ENCODE peak calls at places on chromosomes 11 and 22, in eight cellular contexts. F is CD4-positive, CD25-positive, alpha-beta regulatory T cell; T is IMR-90; P is psoas muscle; N is OCI-LY7; S is fibroblast of lung; L is adrenal gland; J is dorsolateral prefrontal cortex. A is an unnamed sample.

GRCh38 chr11:65183201-65183891 is 1.6 kb downstream of the CAPN1 start:
- DNase-seq in F (no peak), T (no peak), P (no peak), N (no peak), S (no peak), L (no peak), J (no peak), A (no peak)

GRCh38 chr11:47004595-47005033 is 68.1 kb downstream of the CSTPP1 start:
- DNase-seq in F (no peak), T (peak; percentile 98), P (peak; percentile 71), N (peak; percentile 67), S (peak; percentile 97), L (peak; percentile 88), J (peak; percentile 63), A (peak; percentile 85)

GRCh38 chr11:120562806-120563425 is 51.4 kb downstream of the GRIK4 start:
- DNase-seq in F (no peak), T (no peak), P (no peak), N (no peak), S (no peak), L (no peak), J (no peak), A (no peak)

GRCh38 chr11:12281571-12282478 is 95.5 kb upstream of the PARVA start:
- DNase-seq in F (peak; percentile 64), T (peak; percentile 82), P (peak; percentile 81), N (peak; percentile 72), S (peak; percentile 85), L (peak; percentile 91), J (peak; percentile 91), A (peak; percentile 84)

GRCh38 chr11:40125054-40125453 is 1334.4 kb downstream of the LRRC4C start:
- DNase-seq in F (no peak), T (no peak), P (no peak), N (no peak), S (no peak), L (no peak), J (no peak), A (no peak)

GRCh38 chr22:47597041-47597440 is 834.6 kb downstream of the TBC1D22A start:
- DNase-seq in F (no peak), T (no peak), P (no peak), N (no peak), S (no peak), L (no peak), J (no peak), A (no peak)

GRCh38 chr11:113395782-113396336 is 8.3 kb downstream of the ANKK1 start:
- DNase-seq in F (no peak), T (no peak), P (no peak), N (no peak), S (no peak), L (no peak), J (no peak), A (no peak)

GRCh38 chr11:66854729-66855211 is 2.1 kb upstream of the LRFN4 start:
- DNase-seq in F (no peak), T (no peak), P (no peak), N (no peak), S (no peak), L (no peak), J (no peak), A (no peak)

GRCh38 chr22:29128891-29129643 is 56.2 kb downstream of the KREMEN1 start:
- DNase-seq in F (no peak), T (peak; percentile 62), P (no peak), N (no peak), S (no peak), L (no peak), J (no peak), A (no peak)

GRCh38 chr22:31099841-31100761 is 7.3 kb downstream of the SELENOM start:
- DNase-seq in F (no peak), T (no peak), P (peak; percentile 14), N (no peak), S (no peak), L (no peak), J (no peak), A (no peak)

GRCh38 chr11:129720994-129721393 is 94.7 kb upstream of the TMEM45B start:
- DNase-seq in F (no peak), T (no peak), P (no peak), N (no peak), S (no peak), L (no peak), J (no peak), A (no peak)

GRCh38 chr11:86896486-86896885 is 58.7 kb downstream of the FZD4 start:
- DNase-seq in F (no peak), T (peak; percentile 81), P (no peak), N (no peak), S (peak; percentile 70), L (no peak), J (no peak), A (no peak)

GRCh38 chr22:32353840-32354239 is 3.8 kb upstream of the RFPL3 start:
- DNase-seq in F (no peak), T (no peak), P (no peak), N (no peak), S (no peak), L (no peak), J (no peak), A (no peak)

GRCh38 chr22:32354360-32355351 is 3.0 kb upstream of the RFPL3 start:
- DNase-seq in F (no peak), T (peak; percentile 67), P (no peak), N (peak; percentile 1), S (peak; percentile 15), L (no peak), J (no peak), A (peak; percentile 31)

GRCh38 chr22:32352681-32353080 is 5.0 kb upstream of the RFPL3 start:
- DNase-seq in F (no peak), T (no peak), P (no peak), N (no peak), S (no peak), L (no peak), J (no peak), A (no peak)

GRCh38 chr22:32355760-32356159 is 1.9 kb upstream of the RFPL3 start:
- DNase-seq in F (no peak), T (no peak), P (no peak), N (peak; percentile 22), S (no peak), L (no peak), J (no peak), A (no peak)

DNA sequence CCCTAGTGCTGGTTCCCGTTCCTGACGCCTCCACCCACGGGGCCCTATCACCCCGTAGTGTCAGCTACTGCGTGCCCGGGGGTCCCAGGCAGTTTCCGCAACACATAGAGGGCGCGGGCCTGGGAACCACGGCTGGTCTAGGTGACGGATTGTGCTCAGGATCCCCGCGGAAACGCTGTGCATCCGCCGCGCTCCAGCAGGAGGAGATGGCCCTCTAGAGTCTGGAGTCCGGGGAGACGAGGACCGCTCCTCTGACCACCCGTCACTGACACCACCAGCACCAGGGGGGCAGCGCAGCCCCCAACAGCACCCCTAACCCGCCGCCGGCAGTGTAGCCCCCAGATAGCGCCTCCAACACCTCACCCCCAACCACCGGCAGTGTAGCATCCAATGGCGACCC is 4.4 kb upstream of the RFPL3 start:
- DNase-seq in F (no peak), T (no peak), P (no peak), N (no peak), S (no peak), L (no peak), J (no peak), A (no peak)
- H3K4me3 ChIP-seq in F (no peak overlapping the region), T (no peak overlapping the region), P (no peak overlapping the region), N (no peak overlapping the region), S (no peak overlapping the region), L (no peak overlapping the region), J (no peak overlapping the region), A (no peak overlapping the region)

GRCh38 chr22:40176921-40177737 is 596 bp upstream of the TNRC6B start:
- DNase-seq in F (peak; percentile 65), T (peak; percentile 71), P (peak; percentile 30), N (peak; percentile 68), S (peak; percentile 75), L (peak; percentile 59), J (no peak), A (peak; percentile 76)
- H3K27ac ChIP-seq in F (peak overlapping the region; percentile 81), T (peak overlapping the region; percentile 53), P (peak overlapping the region; percentile 84), N (peak overlapping the region; percentile 94), S (peak overlapping the region; percentile 43), L (no peak overlapping the region), J (peak overlapping the region; percentile 73), A (peak overlapping the region; percentile 92)

DNA sequence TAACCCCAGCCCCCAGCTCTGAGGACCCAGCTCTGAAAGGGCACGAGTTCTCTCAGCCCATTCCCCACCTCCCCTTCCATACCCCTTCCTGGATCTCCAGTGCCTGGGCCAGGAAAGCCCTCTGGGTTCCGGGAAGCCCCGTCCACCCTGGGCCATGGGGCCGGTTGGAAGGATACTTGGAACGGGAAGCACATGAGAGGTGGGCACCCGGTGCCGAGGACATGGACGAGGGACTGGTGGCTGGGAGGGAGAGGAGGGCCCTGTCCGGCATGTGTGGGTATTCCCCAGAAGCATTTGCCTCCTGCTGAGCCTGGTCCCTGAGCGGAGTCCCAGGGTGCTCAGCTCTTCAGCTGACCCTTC is 5.2 kb upstream of the HINFP start:
- DNase-seq in F (no peak), T (no peak), P (no peak), N (no peak), S (no peak), L (no peak), J (no peak), A (no peak)
- H3K4me3 ChIP-seq in F (no peak overlapping the region), T (no peak overlapping the region), P (no peak overlapping the region), N (no peak overlapping the region), S (no peak overlapping the region), L (no peak overlapping the region), J (peak overlapping the region; percentile 9), A (no peak overlapping the region)

GRCh38 chr22:26597026-26597425 is 7.1 kb upstream of the TPST2 start:
- DNase-seq in F (no peak), T (no peak), P (no peak), N (no peak), S (no peak), L (no peak), J (no peak), A (no peak)
- H3K27ac ChIP-seq in F (no peak overlapping the region), T (no peak overlapping the region), P (no peak overlapping the region), N (no peak overlapping the region), S (no peak overlapping the region), L (no peak overlapping the region), J (no peak overlapping the region), A (no peak overlapping the region)

GRCh38 chr22:38069372-38070249 is 12.4 kb downstream of the PICK1 start:
- DNase-seq in F (no peak), T (peak; percentile 29), P (peak; percentile 80), N (peak; percentile 15), S (peak; percentile 42), L (no peak), J (peak; percentile 86), A (peak; percentile 58)
- H3K4me3 ChIP-seq in F (no peak overlapping the region), T (no peak overlapping the region), P (peak overlapping the region; percentile 63), N (no peak overlapping the region), S (no peak overlapping the region), L (no peak overlapping the region), J (no peak overlapping the region), A (no peak overlapping the region)

DNA sequence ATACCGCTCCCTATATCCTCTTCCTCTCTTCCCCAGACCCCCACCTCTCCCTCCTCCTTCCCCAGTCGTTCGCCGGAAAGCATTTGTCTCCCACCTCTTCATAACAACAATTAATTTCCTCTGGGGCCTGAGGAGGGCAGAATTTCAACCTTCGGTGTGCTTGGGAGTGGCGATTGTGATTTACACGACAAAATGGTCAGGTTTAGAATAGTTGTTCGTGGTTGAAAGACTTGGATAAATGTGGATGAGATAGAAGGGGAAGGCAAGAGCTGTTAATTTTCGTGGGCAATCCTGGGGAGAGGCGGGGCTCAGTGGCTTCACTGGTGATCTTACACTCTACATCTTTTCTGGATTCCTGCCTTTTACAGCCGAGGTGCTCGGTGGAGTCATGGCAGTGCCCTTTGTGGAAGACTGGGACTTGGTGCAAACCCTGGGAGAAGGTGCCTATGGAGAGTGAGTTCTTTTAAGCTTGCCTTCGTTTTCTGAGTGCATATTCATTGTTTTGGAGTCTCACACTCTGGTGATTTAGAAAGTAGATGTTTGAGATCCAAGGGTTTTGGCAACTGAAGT is 1.5 kb downstream of the CHEK1 start:
- DNase-seq in F (peak; percentile 10), T (peak; percentile 16), P (no peak), N (peak; percentile 77), S (no peak), L (no peak), J (no peak), A (peak; percentile 64)
- H3K27ac ChIP-seq in F (peak overlapping the region; percentile 97), T (peak overlapping the region; percentile 95), P (no peak overlapping the region), N (peak overlapping the region; percentile 88), S (peak overlapping the region; percentile 93), L (no peak overlapping the region), J (peak overlapping the region; percentile 99), A (peak overlapping the region; percentile 89)

A was measured in cardiac muscle cell.